ENCODE peak calls at places on chromosomes 16 and 17, in five cellular contexts. One of them, this sample, is unnamed.

GRCh38 chr17:72501404-72502110 is 380.7 kb downstream of the SOX9 start:
- DNase-seq in CD8-positive, alpha-beta memory T cell: no peak
- DNase-seq in neuronal stem cell: no peak
- DNase-seq in HCT116: no peak
- DNase-seq in neural progenitor cell: no peak
- DNase-seq in this sample: no peak

GRCh38 chr16:87203060-87203656 is 114.0 kb downstream of the C16orf95 start:
- DNase-seq in CD8-positive, alpha-beta memory T cell: no peak
- DNase-seq in neuronal stem cell: peak; percentile 64
- DNase-seq in HCT116: peak; percentile 85
- DNase-seq in neural progenitor cell: peak; percentile 90
- DNase-seq in this sample: peak; percentile 47

GRCh38 chr17:54172654-54173316 is 350.1 kb downstream of the KIF2B start:
- DNase-seq in CD8-positive, alpha-beta memory T cell: no peak
- DNase-seq in neuronal stem cell: no peak
- DNase-seq in HCT116: no peak
- DNase-seq in neural progenitor cell: peak; percentile 40
- DNase-seq in this sample: peak; percentile 9

GRCh38 chr16:27720731-27721547 is 171.0 kb downstream of the KATNIP start:
- DNase-seq in CD8-positive, alpha-beta memory T cell: no peak
- DNase-seq in neuronal stem cell: no peak
- DNase-seq in HCT116: no peak
- DNase-seq in neural progenitor cell: peak; percentile 38
- DNase-seq in this sample: no peak

GRCh38 chr17:4900231-4901107 is 1.1 kb downstream of the C17orf107 start:
- DNase-seq in CD8-positive, alpha-beta memory T cell: peak; percentile 83
- DNase-seq in neuronal stem cell: no peak
- DNase-seq in HCT116: no peak
- DNase-seq in neural progenitor cell: peak; percentile 70
- DNase-seq in this sample: no peak

GRCh38 chr16:3819741-3820724 is 60.5 kb downstream of the CREBBP start:
- DNase-seq in CD8-positive, alpha-beta memory T cell: peak; percentile 69
- DNase-seq in neuronal stem cell: no peak
- DNase-seq in HCT116: peak; percentile 27
- DNase-seq in neural progenitor cell: no peak
- DNase-seq in this sample: peak; percentile 30

GRCh38 chr17:17836818-17837379 is at the start of gene SREBF1:
- DNase-seq in CD8-positive, alpha-beta memory T cell: peak; percentile 64
- DNase-seq in neuronal stem cell: peak; percentile 80
- DNase-seq in HCT116: no peak
- DNase-seq in neural progenitor cell: peak; percentile 94
- DNase-seq in this sample: peak; percentile 45

GRCh38 chr17:82094931-82095776 is 2.9 kb downstream of the FASN start:
- DNase-seq in CD8-positive, alpha-beta memory T cell: no peak
- DNase-seq in neuronal stem cell: no peak
- DNase-seq in HCT116: no peak
- DNase-seq in neural progenitor cell: no peak
- DNase-seq in this sample: no peak

GRCh38 chr16:57374067-57374534 is 1.8 kb downstream of the CX3CL1 start:
- DNase-seq in CD8-positive, alpha-beta memory T cell: no peak
- DNase-seq in neuronal stem cell: no peak
- DNase-seq in HCT116: no peak
- DNase-seq in neural progenitor cell: no peak
- DNase-seq in this sample: no peak

GRCh38 chr17:36899250-36900129 is 37.8 kb upstream of the LHX1 start:
- DNase-seq in CD8-positive, alpha-beta memory T cell: no peak
- DNase-seq in neuronal stem cell: no peak
- DNase-seq in HCT116: no peak
- DNase-seq in neural progenitor cell: peak; percentile 67
- DNase-seq in this sample: peak; percentile 5

GRCh38 chr17:9924735-9925191 is 19.7 kb upstream of the RCVRN start:
- DNase-seq in CD8-positive, alpha-beta memory T cell: peak; percentile 39
- DNase-seq in neuronal stem cell: peak; percentile 78
- DNase-seq in HCT116: peak; percentile 81
- DNase-seq in neural progenitor cell: peak; percentile 83
- DNase-seq in this sample: peak; percentile 46

GRCh38 chr16:1971678-1972489 is at the start of gene TBL3:
- DNase-seq in CD8-positive, alpha-beta memory T cell: peak; percentile 97
- DNase-seq in neuronal stem cell: peak; percentile 95
- DNase-seq in HCT116: peak; percentile 83
- DNase-seq in neural progenitor cell: peak; percentile 96
- DNase-seq in this sample: peak; percentile 97

GRCh38 chr17:7060165-7060890 is 16.4 kb upstream of the SLC16A11 start:
- DNase-seq in CD8-positive, alpha-beta memory T cell: no peak
- DNase-seq in neuronal stem cell: no peak
- DNase-seq in HCT116: peak; percentile 96
- DNase-seq in neural progenitor cell: no peak
- DNase-seq in this sample: no peak

GRCh38 chr17:2275722-2276121 is 27.9 kb downstream of the SMG6 start:
- DNase-seq in CD8-positive, alpha-beta memory T cell: peak; percentile 22
- DNase-seq in neuronal stem cell: no peak
- DNase-seq in HCT116: no peak
- DNase-seq in neural progenitor cell: no peak
- DNase-seq in this sample: no peak

GRCh38 chr17:2277430-2278170 is 26.0 kb downstream of the SMG6 start:
- DNase-seq in CD8-positive, alpha-beta memory T cell: no peak
- DNase-seq in neuronal stem cell: no peak
- DNase-seq in HCT116: no peak
- DNase-seq in neural progenitor cell: no peak
- DNase-seq in this sample: no peak

GRCh38 chr17:2282297-2282873 is 21.2 kb downstream of the SMG6 start:
- DNase-seq in CD8-positive, alpha-beta memory T cell: peak; percentile 56
- DNase-seq in neuronal stem cell: peak; percentile 51
- DNase-seq in HCT116: peak; percentile 18
- DNase-seq in neural progenitor cell: peak; percentile 63
- DNase-seq in this sample: peak; percentile 32

GRCh38 chr17:2283302-2283701 is 20.3 kb downstream of the SMG6 start:
- DNase-seq in CD8-positive, alpha-beta memory T cell: no peak
- DNase-seq in neuronal stem cell: no peak
- DNase-seq in HCT116: no peak
- DNase-seq in neural progenitor cell: no peak
- DNase-seq in this sample: no peak

DNA sequence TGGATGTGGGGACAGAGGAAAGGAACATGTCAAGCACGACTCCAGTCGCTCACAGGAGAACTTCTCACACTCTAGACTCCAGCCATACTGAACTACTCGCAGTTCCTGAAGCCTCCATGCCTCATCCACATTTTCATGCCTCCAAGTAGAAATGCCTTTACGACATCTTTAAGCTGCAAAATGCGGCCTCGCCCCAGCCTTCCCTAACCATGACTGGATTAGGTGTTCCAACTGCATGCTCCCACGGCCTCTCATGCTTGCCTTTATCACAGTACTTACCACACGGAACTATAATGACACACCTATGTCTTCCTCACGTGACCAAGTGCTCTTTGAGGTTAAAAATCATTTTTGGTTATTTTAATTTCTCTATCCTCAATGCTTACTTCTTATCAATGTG is 23.9 kb downstream of the SMG6 start:
- DNase-seq in CD8-positive, alpha-beta memory T cell: no peak
- DNase-seq in neuronal stem cell: no peak
- DNase-seq in HCT116: no peak
- DNase-seq in neural progenitor cell: no peak
- DNase-seq in this sample: no peak
- H3K36me3 ChIP-seq in CD8-positive, alpha-beta memory T cell: peaks cover 5% of the 10 kb centered on the region
- H3K36me3 ChIP-seq in neuronal stem cell: peaks cover 94% of the 10 kb centered on the region
- H3K36me3 ChIP-seq in HCT116: peaks cover 23% of the 10 kb centered on the region
- H3K36me3 ChIP-seq in neural progenitor cell: peaks cover 21% of the 10 kb centered on the region
- H3K36me3 ChIP-seq in this sample: peaks cover 75% of the 10 kb centered on the region

GRCh38 chr16:89099905-89100304 is 6.3 kb downstream of the ACSF3 start:
- DNase-seq in CD8-positive, alpha-beta memory T cell: peak; percentile 61
- DNase-seq in neuronal stem cell: no peak
- DNase-seq in HCT116: no peak
- DNase-seq in neural progenitor cell: no peak
- DNase-seq in this sample: no peak
- H3K36me3 ChIP-seq in CD8-positive, alpha-beta memory T cell: peaks cover 35% of the 10 kb centered on the region
- H3K36me3 ChIP-seq in neuronal stem cell: peaks cover 55% of the 10 kb centered on the region
- H3K36me3 ChIP-seq in HCT116: peaks cover 23% of the 10 kb centered on the region
- H3K36me3 ChIP-seq in neural progenitor cell: no peaks in the 10 kb centered on the region
- H3K36me3 ChIP-seq in this sample: peaks cover 74% of the 10 kb centered on the region

GRCh38 chr17:41913798-41914197 is 5.0 kb downstream of the ACLY start:
- DNase-seq in CD8-positive, alpha-beta memory T cell: no peak
- DNase-seq in neuronal stem cell: no peak
- DNase-seq in HCT116: no peak
- DNase-seq in neural progenitor cell: no peak
- DNase-seq in this sample: no peak
- H3K36me3 ChIP-seq in CD8-positive, alpha-beta memory T cell: peaks cover 40% of the 10 kb centered on the region
- H3K36me3 ChIP-seq in neuronal stem cell: peaks cover 89% of the 10 kb centered on the region
- H3K36me3 ChIP-seq in HCT116: peaks cover 38% of the 10 kb centered on the region
- H3K36me3 ChIP-seq in neural progenitor cell: no peaks in the 10 kb centered on the region
- H3K36me3 ChIP-seq in this sample: peaks cover 77% of the 10 kb centered on the region

GRCh38 chr17:30894236-30894635 is 11.8 kb downstream of the TEFM start:
- DNase-seq in CD8-positive, alpha-beta memory T cell: no peak
- DNase-seq in neuronal stem cell: no peak
- DNase-seq in HCT116: no peak
- DNase-seq in neural progenitor cell: no peak
- DNase-seq in this sample: no peak

GRCh38 chr17:30897311-30897710 is 8.7 kb downstream of the TEFM start:
- DNase-seq in CD8-positive, alpha-beta memory T cell: no peak
- DNase-seq in neuronal stem cell: no peak
- DNase-seq in HCT116: no peak
- DNase-seq in neural progenitor cell: no peak
- DNase-seq in this sample: no peak
- H3K36me3 ChIP-seq in CD8-positive, alpha-beta memory T cell: peaks cover 10% of the 10 kb centered on the region
- H3K36me3 ChIP-seq in neuronal stem cell: peaks cover 95% of the 10 kb centered on the region
- H3K36me3 ChIP-seq in HCT116: peaks cover 27% of the 10 kb centered on the region
- H3K36me3 ChIP-seq in neural progenitor cell: peaks cover 23% of the 10 kb centered on the region
- H3K36me3 ChIP-seq in this sample: peaks cover 78% of the 10 kb centered on the region

GRCh38 chr16:24203675-24204074 is 52.5 kb upstream of the CACNG3 start:
- DNase-seq in CD8-positive, alpha-beta memory T cell: no peak
- DNase-seq in neuronal stem cell: no peak
- DNase-seq in HCT116: no peak
- DNase-seq in neural progenitor cell: no peak
- DNase-seq in this sample: no peak

GRCh38 chr16:24204150-24204665 is 51.9 kb upstream of the CACNG3 start:
- DNase-seq in CD8-positive, alpha-beta memory T cell: no peak
- DNase-seq in neuronal stem cell: no peak
- DNase-seq in HCT116: no peak
- DNase-seq in neural progenitor cell: no peak
- DNase-seq in this sample: no peak

GRCh38 chr16:24198807-24199533 is 57.2 kb upstream of the CACNG3 start:
- DNase-seq in CD8-positive, alpha-beta memory T cell: no peak
- DNase-seq in neuronal stem cell: no peak
- DNase-seq in HCT116: no peak
- DNase-seq in neural progenitor cell: no peak
- DNase-seq in this sample: no peak
- H3K36me3 ChIP-seq in CD8-positive, alpha-beta memory T cell: peaks cover 20% of the 10 kb centered on the region
- H3K36me3 ChIP-seq in neuronal stem cell: no peaks in the 10 kb centered on the region
- H3K36me3 ChIP-seq in HCT116: no peaks in the 10 kb centered on the region
- H3K36me3 ChIP-seq in neural progenitor cell: no peaks in the 10 kb centered on the region
- H3K36me3 ChIP-seq in this sample: peaks cover 29% of the 10 kb centered on the region

This sample was measured in DND-41.